ENCODE peak calls at places on chromosomes 1 and 21, in eight cellular contexts. One of them, this sample, is unnamed.

GRCh38 chr1:7633521-7634245 is 137.4 kb upstream of the VAMP3 start:
- DNase-seq in fibroblast of lung: no peak
- DNase-seq in esophagus muscularis mucosa: no peak
- DNase-seq in GM12878: no peak
- DNase-seq in kidney: no peak
- DNase-seq in fibroblast of pulmonary artery: no peak
- DNase-seq in bronchial epithelial cell: no peak
- DNase-seq in HFF-Myc: no peak
- DNase-seq in this sample: no peak

GRCh38 chr1:46411010-46411405 is 16.9 kb downstream of the FAAH start:
- DNase-seq in fibroblast of lung: no peak
- DNase-seq in esophagus muscularis mucosa: no peak
- DNase-seq in GM12878: no peak
- DNase-seq in kidney: no peak
- DNase-seq in fibroblast of pulmonary artery: no peak
- DNase-seq in bronchial epithelial cell: no peak
- DNase-seq in HFF-Myc: no peak
- DNase-seq in this sample: no peak

GRCh38 chr1:224253721-224254120 is 70.7 kb downstream of the DEGS1 start:
- DNase-seq in fibroblast of lung: no peak
- DNase-seq in esophagus muscularis mucosa: no peak
- DNase-seq in GM12878: no peak
- DNase-seq in kidney: no peak
- DNase-seq in fibroblast of pulmonary artery: no peak
- DNase-seq in bronchial epithelial cell: peak; percentile 17
- DNase-seq in HFF-Myc: no peak
- DNase-seq in this sample: no peak

GRCh38 chr1:3454811-3455618 is 550 bp downstream of the ARHGEF16 start:
- DNase-seq in fibroblast of lung: no peak
- DNase-seq in esophagus muscularis mucosa: no peak
- DNase-seq in GM12878: no peak
- DNase-seq in kidney: peak; percentile 87
- DNase-seq in fibroblast of pulmonary artery: no peak
- DNase-seq in bronchial epithelial cell: no peak
- DNase-seq in HFF-Myc: no peak
- DNase-seq in this sample: no peak

GRCh38 chr21:29718081-29718815 is 221.5 kb downstream of the GRIK1 start:
- DNase-seq in fibroblast of lung: peak; percentile 23
- DNase-seq in esophagus muscularis mucosa: no peak
- DNase-seq in GM12878: no peak
- DNase-seq in kidney: no peak
- DNase-seq in fibroblast of pulmonary artery: peak; percentile 47
- DNase-seq in bronchial epithelial cell: peak; percentile 98
- DNase-seq in HFF-Myc: no peak
- DNase-seq in this sample: no peak

GRCh38 chr1:31567956-31568570 is 8.3 kb upstream of the TINAGL1 start:
- DNase-seq in fibroblast of lung: no peak
- DNase-seq in esophagus muscularis mucosa: no peak
- DNase-seq in GM12878: no peak
- DNase-seq in kidney: peak; percentile 63
- DNase-seq in fibroblast of pulmonary artery: no peak
- DNase-seq in bronchial epithelial cell: no peak
- DNase-seq in HFF-Myc: no peak
- DNase-seq in this sample: no peak

GRCh38 chr1:66402194-66402593 is 131.8 kb upstream of the SGIP1 start:
- DNase-seq in fibroblast of lung: peak; percentile 56
- DNase-seq in esophagus muscularis mucosa: no peak
- DNase-seq in GM12878: peak; percentile 87
- DNase-seq in kidney: peak; percentile 90
- DNase-seq in fibroblast of pulmonary artery: peak; percentile 70
- DNase-seq in bronchial epithelial cell: no peak
- DNase-seq in HFF-Myc: no peak
- DNase-seq in this sample: peak; percentile 79

GRCh38 chr1:85577421-85578320 is 2.9 kb upstream of the CCN1 start:
- DNase-seq in fibroblast of lung: peak; percentile 81
- DNase-seq in esophagus muscularis mucosa: peak; percentile 92
- DNase-seq in GM12878: no peak
- DNase-seq in kidney: peak; percentile 82
- DNase-seq in fibroblast of pulmonary artery: peak; percentile 86
- DNase-seq in bronchial epithelial cell: no peak
- DNase-seq in HFF-Myc: peak; percentile 58
- DNase-seq in this sample: peak; percentile 28

GRCh38 chr1:61193808-61194207 is 111.4 kb downstream of the NFIA start:
- DNase-seq in fibroblast of lung: no peak
- DNase-seq in esophagus muscularis mucosa: no peak
- DNase-seq in GM12878: no peak
- DNase-seq in kidney: no peak
- DNase-seq in fibroblast of pulmonary artery: no peak
- DNase-seq in bronchial epithelial cell: no peak
- DNase-seq in HFF-Myc: no peak
- DNase-seq in this sample: no peak

GRCh38 chr1:38648417-38648816 is 211.2 kb downstream of the RRAGC start:
- DNase-seq in fibroblast of lung: no peak
- DNase-seq in esophagus muscularis mucosa: no peak
- DNase-seq in GM12878: no peak
- DNase-seq in kidney: no peak
- DNase-seq in fibroblast of pulmonary artery: no peak
- DNase-seq in bronchial epithelial cell: no peak
- DNase-seq in HFF-Myc: no peak
- DNase-seq in this sample: no peak

GRCh38 chr1:11868331-11868730 is 9.6 kb upstream of the NPPB start:
- DNase-seq in fibroblast of lung: no peak
- DNase-seq in esophagus muscularis mucosa: no peak
- DNase-seq in GM12878: no peak
- DNase-seq in kidney: no peak
- DNase-seq in fibroblast of pulmonary artery: no peak
- DNase-seq in bronchial epithelial cell: no peak
- DNase-seq in HFF-Myc: no peak
- DNase-seq in this sample: no peak

GRCh38 chr1:11869104-11869503 is 10.4 kb upstream of the NPPB start:
- DNase-seq in fibroblast of lung: no peak
- DNase-seq in esophagus muscularis mucosa: no peak
- DNase-seq in GM12878: no peak
- DNase-seq in kidney: no peak
- DNase-seq in fibroblast of pulmonary artery: no peak
- DNase-seq in bronchial epithelial cell: no peak
- DNase-seq in HFF-Myc: no peak
- DNase-seq in this sample: no peak

GRCh38 chr1:11873395-11873794 is 14.7 kb upstream of the NPPB start:
- DNase-seq in fibroblast of lung: no peak
- DNase-seq in esophagus muscularis mucosa: no peak
- DNase-seq in GM12878: no peak
- DNase-seq in kidney: no peak
- DNase-seq in fibroblast of pulmonary artery: no peak
- DNase-seq in bronchial epithelial cell: no peak
- DNase-seq in HFF-Myc: no peak
- DNase-seq in this sample: no peak

GRCh38 chr1:11873954-11874562 is 15.3 kb upstream of the NPPB start:
- DNase-seq in fibroblast of lung: no peak
- DNase-seq in esophagus muscularis mucosa: no peak
- DNase-seq in GM12878: no peak
- DNase-seq in kidney: peak; percentile 95
- DNase-seq in fibroblast of pulmonary artery: no peak
- DNase-seq in bronchial epithelial cell: no peak
- DNase-seq in HFF-Myc: no peak
- DNase-seq in this sample: no peak

DNA sequence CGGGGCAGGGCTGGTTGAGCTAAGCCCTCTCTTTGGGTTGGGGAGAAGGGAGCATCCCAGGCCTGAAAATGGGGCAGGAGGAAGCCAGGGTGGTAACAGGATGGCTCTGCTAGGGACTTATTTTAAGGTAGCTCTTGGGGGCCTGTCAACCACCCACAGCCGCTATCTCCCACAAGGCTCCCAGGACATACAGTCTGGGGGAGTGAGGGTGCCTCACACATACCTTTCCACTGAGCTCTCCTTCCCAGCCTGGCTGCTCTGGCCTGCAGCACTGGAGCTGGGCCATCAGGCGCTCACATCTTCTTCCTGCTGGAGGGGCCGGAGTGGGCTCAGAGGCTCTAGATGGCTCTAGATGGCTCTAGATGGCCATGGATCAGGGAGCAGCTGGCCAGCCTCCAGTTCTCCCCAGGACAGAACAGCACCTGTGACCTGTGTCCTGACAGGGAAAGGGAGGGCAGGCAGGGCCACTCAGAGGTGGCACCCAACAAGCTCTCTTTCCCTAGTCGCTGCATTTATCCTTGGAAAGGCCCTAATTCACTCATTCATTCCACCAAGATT is 11.0 kb upstream of the NPPB start:
- DNase-seq in fibroblast of lung: no peak
- DNase-seq in esophagus muscularis mucosa: no peak
- DNase-seq in GM12878: no peak
- DNase-seq in kidney: no peak
- DNase-seq in fibroblast of pulmonary artery: no peak
- DNase-seq in bronchial epithelial cell: no peak
- DNase-seq in HFF-Myc: no peak
- DNase-seq in this sample: no peak
- H3K4me3 ChIP-seq in fibroblast of lung: no peak overlapping the region
- H3K4me3 ChIP-seq in esophagus muscularis mucosa: no peak overlapping the region
- H3K4me3 ChIP-seq in GM12878: no peak overlapping the region
- H3K4me3 ChIP-seq in kidney: no peak overlapping the region
- H3K4me3 ChIP-seq in fibroblast of pulmonary artery: no peak overlapping the region
- H3K4me3 ChIP-seq in bronchial epithelial cell: no peak overlapping the region
- H3K4me3 ChIP-seq in HFF-Myc: no peak overlapping the region
- H3K4me3 ChIP-seq in this sample: no peak overlapping the region

DNA sequence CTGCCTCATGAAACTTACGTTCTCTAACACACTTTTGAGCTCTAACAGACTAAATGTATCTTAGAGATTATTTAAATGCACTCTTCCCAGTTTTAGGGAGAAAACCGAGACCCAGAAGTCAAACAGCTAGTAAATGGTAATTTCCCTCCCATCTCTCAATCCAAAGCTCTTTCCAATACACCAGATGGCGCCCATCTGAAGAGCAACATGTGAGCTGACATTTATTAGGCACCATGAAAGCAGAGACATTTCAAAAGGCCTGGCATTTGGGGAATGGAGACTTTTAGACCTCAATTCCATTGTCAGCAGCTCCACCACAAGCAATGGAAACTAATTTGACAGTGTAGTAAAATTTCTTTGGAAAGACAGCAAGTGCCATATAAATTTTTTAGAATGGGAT is 191.4 kb downstream of the DAB1 start:
- DNase-seq in fibroblast of lung: no peak
- DNase-seq in esophagus muscularis mucosa: no peak
- DNase-seq in GM12878: no peak
- DNase-seq in kidney: no peak
- DNase-seq in fibroblast of pulmonary artery: no peak
- DNase-seq in bronchial epithelial cell: peak; percentile 21
- DNase-seq in HFF-Myc: no peak
- DNase-seq in this sample: no peak
- TF ChIP-seq CTCF in fibroblast of lung: no peak
- TF ChIP-seq CTCF in esophagus muscularis mucosa: no peak
- TF ChIP-seq CTCF in GM12878: no peak
- TF ChIP-seq CTCF in kidney: no peak
- TF ChIP-seq CTCF in fibroblast of pulmonary artery: no peak
- TF ChIP-seq CTCF in bronchial epithelial cell: peak; percentile 27
- TF ChIP-seq CTCF in HFF-Myc: peak; percentile 19
- TF ChIP-seq CTCF in this sample: no peak

GRCh38 chr1:222454196-222454595 is 93.7 kb downstream of the HHIPL2 start:
- DNase-seq in fibroblast of lung: peak; percentile 15
- DNase-seq in esophagus muscularis mucosa: no peak
- DNase-seq in GM12878: no peak
- DNase-seq in kidney: no peak
- DNase-seq in fibroblast of pulmonary artery: no peak
- DNase-seq in bronchial epithelial cell: no peak
- DNase-seq in HFF-Myc: no peak
- DNase-seq in this sample: no peak

GRCh38 chr1:222457084-222457483 is 90.8 kb downstream of the HHIPL2 start:
- DNase-seq in fibroblast of lung: no peak
- DNase-seq in esophagus muscularis mucosa: no peak
- DNase-seq in GM12878: no peak
- DNase-seq in kidney: no peak
- DNase-seq in fibroblast of pulmonary artery: no peak
- DNase-seq in bronchial epithelial cell: no peak
- DNase-seq in HFF-Myc: no peak
- DNase-seq in this sample: no peak

GRCh38 chr1:222457513-222457912 is 90.4 kb downstream of the HHIPL2 start:
- DNase-seq in fibroblast of lung: no peak
- DNase-seq in esophagus muscularis mucosa: no peak
- DNase-seq in GM12878: no peak
- DNase-seq in kidney: no peak
- DNase-seq in fibroblast of pulmonary artery: no peak
- DNase-seq in bronchial epithelial cell: no peak
- DNase-seq in HFF-Myc: no peak
- DNase-seq in this sample: no peak

GRCh38 chr1:222454782-222455181 is 93.1 kb downstream of the HHIPL2 start:
- DNase-seq in fibroblast of lung: no peak
- DNase-seq in esophagus muscularis mucosa: no peak
- DNase-seq in GM12878: no peak
- DNase-seq in kidney: no peak
- DNase-seq in fibroblast of pulmonary artery: no peak
- DNase-seq in bronchial epithelial cell: peak; percentile 27
- DNase-seq in HFF-Myc: no peak
- DNase-seq in this sample: no peak

DNA sequence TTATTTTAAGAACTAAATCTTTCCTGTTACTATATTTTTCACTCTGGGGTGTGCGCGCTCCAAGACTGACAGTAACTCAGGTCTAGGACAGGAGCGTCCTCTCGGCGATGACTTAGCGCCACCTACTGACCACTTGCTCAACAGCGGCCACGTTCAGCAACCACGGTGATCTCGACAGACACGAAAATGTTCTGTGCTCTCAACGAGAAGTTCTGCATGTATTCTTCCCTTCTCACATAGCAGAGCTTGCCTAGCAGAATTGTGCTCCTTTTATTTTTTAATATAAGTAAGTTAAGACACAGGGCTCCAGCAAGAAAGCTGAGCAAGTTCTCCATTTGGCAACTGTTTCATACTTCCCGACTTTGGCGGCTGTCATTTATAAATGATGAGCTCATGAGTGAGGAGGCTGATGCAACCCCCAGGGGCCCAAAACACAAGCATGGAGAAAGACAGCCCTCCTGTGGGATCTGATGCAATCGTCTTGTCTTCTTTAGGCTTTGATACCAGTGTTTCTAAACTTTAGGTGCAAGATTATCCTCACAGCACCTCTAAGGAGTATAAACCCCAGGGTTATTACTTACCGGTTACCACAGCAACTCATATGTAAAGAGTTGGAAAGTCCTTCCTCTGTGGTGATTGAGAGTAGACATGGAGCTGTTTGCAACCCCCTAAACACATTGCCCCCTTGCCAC is 92.6 kb downstream of the HHIPL2 start:
- DNase-seq in fibroblast of lung: peak; percentile 92
- DNase-seq in esophagus muscularis mucosa: peak; percentile 95
- DNase-seq in GM12878: peak; percentile 43
- DNase-seq in kidney: peak; percentile 89
- DNase-seq in fibroblast of pulmonary artery: peak; percentile 89
- DNase-seq in bronchial epithelial cell: peak; percentile 64
- DNase-seq in HFF-Myc: peak; percentile 56
- DNase-seq in this sample: peak; percentile 42
- H3K4me3 ChIP-seq in fibroblast of lung: peak overlapping the region; percentile 27
- H3K4me3 ChIP-seq in esophagus muscularis mucosa: peak overlapping the region; percentile 41
- H3K4me3 ChIP-seq in GM12878: no peak overlapping the region
- H3K4me3 ChIP-seq in kidney: peak overlapping the region; percentile 35
- H3K4me3 ChIP-seq in fibroblast of pulmonary artery: no peak overlapping the region
- H3K4me3 ChIP-seq in bronchial epithelial cell: no peak overlapping the region
- H3K4me3 ChIP-seq in HFF-Myc: no peak overlapping the region
- H3K4me3 ChIP-seq in this sample: no peak overlapping the region

DNA sequence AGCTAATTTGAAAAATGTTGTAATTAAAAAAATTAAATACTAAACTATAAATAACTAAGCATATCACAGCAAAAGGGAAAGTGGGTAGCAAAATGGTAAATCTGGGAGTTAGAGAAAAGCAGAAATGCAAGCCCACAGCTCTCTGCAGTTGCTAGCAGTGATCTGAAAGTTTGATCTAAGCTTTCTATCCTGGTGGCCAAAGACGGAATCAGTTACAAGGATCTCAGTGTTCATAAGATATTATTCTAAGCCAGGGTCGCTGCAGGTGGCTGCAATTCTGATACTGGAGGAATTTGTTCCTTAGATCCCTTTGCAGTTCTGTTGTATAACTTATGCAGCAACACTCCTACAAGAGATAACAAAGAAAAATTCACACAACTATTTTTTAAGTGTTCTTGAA is 363.7 kb downstream of the SETD4 start:
- DNase-seq in fibroblast of lung: no peak
- DNase-seq in esophagus muscularis mucosa: no peak
- DNase-seq in GM12878: no peak
- DNase-seq in kidney: no peak
- DNase-seq in fibroblast of pulmonary artery: no peak
- DNase-seq in bronchial epithelial cell: no peak
- DNase-seq in HFF-Myc: no peak
- DNase-seq in this sample: no peak
- TF ChIP-seq CTCF in fibroblast of lung: no peak
- TF ChIP-seq CTCF in esophagus muscularis mucosa: no peak
- TF ChIP-seq CTCF in GM12878: no peak
- TF ChIP-seq CTCF in kidney: no peak
- TF ChIP-seq CTCF in fibroblast of pulmonary artery: no peak
- TF ChIP-seq CTCF in bronchial epithelial cell: no peak
- TF ChIP-seq CTCF in HFF-Myc: no peak
- TF ChIP-seq CTCF in this sample: no peak

This sample was measured in GM06990.